ENCODE peak calls at places on chromosomes 16 and 17, in four cellular contexts. C is body of pancreas, E is uterus, Y is spleen. N is an unnamed sample.

GRCh38 chr17:45432405-45433113 is at the start of gene ARHGAP27:
- DNase-seq in Y (peak; percentile 94), E (no peak), C (peak; percentile 35), N (no peak)

GRCh38 chr17:43881758-43882505 is 25.4 kb downstream of the MPP2 start:
- DNase-seq in Y (peak; percentile 54), C (no peak), E (no peak), N (no peak)

GRCh38 chr17:21397341-21398050 is 21.3 kb downstream of the KCNJ12 start:
- DNase-seq in Y (no peak), E (peak; percentile 67), C (no peak), N (no peak)

GRCh38 chr17:50058296-50058945 is 2.5 kb downstream of the ITGA3 start:
- DNase-seq in E (no peak), C (no peak), Y (peak; percentile 42), N (no peak)

GRCh38 chr17:45305532-45306087 is 11.2 kb downstream of the MAP3K14 start:
- DNase-seq in C (no peak), Y (no peak), E (no peak), N (no peak)

GRCh38 chr16:72961115-72961832 is 86.7 kb downstream of the ZFHX3 start:
- DNase-seq in E (no peak), Y (no peak), C (peak; percentile 55), N (no peak)

GRCh38 chr17:82050761-82051641 is 610 bp downstream of the RFNG start:
- DNase-seq in C (no peak), E (no peak), Y (peak; percentile 83), N (no peak)

GRCh38 chr17:79051306-79051705 is 23.3 kb upstream of the ENGASE start:
- DNase-seq in E (no peak), Y (peak; percentile 25), C (no peak), N (no peak)

GRCh38 chr17:80800775-80801391 is 190.8 kb upstream of the CHMP6 start:
- DNase-seq in E (no peak), Y (no peak), C (no peak), N (no peak)

GRCh38 chr16:82535262-82535661 is 91.5 kb upstream of the CDH13 start:
- DNase-seq in Y (no peak), C (no peak), E (no peak), N (no peak)

GRCh38 chr17:68561319-68561718 is 39.8 kb downstream of the FAM20A start:
- DNase-seq in C (no peak), E (no peak), Y (no peak), N (no peak)

GRCh38 chr17:45200701-45201100 is 21.0 kb upstream of the FMNL1 start:
- DNase-seq in E (no peak), Y (no peak), C (no peak), N (no peak)

GRCh38 chr16:28544998-28545397 is 6.2 kb upstream of the NUPR1 start:
- DNase-seq in E (no peak), C (no peak), Y (no peak), N (no peak)

GRCh38 chr16:27113341-27113841 is 46.7 kb downstream of the C16orf82 start:
- DNase-seq in Y (peak; percentile 85), E (no peak), C (no peak), N (peak; percentile 88)

GRCh38 chr16:81505011-81505660 is 60.5 kb downstream of the CMIP start:
- DNase-seq in E (no peak), C (no peak), Y (peak; percentile 85), N (no peak)

GRCh38 chr17:81552244-81553017 is at the start of gene FAAP100:
- DNase-seq in C (peak; percentile 83), E (peak; percentile 82), Y (peak; percentile 95), N (no peak)

GRCh38 chr16:75620326-75621169 is 2.5 kb downstream of the ADAT1 start:
- DNase-seq in C (no peak), Y (peak; percentile 80), E (no peak), N (no peak)

GRCh38 chr17:75365009-75365930 is 40.2 kb downstream of the GRB2 start:
- DNase-seq in Y (no peak), C (no peak), E (no peak), N (no peak)

GRCh38 chr16:84913315-84913714 is 93.5 kb downstream of the CRISPLD2 start:
- DNase-seq in C (peak; percentile 25), E (peak; percentile 69), Y (no peak), N (no peak)

GRCh38 chr17:41635121-41636097 is 11.0 kb upstream of the KRT17 start:
- DNase-seq in E (no peak), Y (no peak), C (peak; percentile 72), N (no peak)

GRCh38 chr17:17841620-17842025 is 4.8 kb upstream of the SREBF1 start:
- DNase-seq in C (peak; percentile 88), E (no peak), Y (no peak), N (no peak)
- TF ChIP-seq POLR2A in C (peak; percentile 33), E (no peak), Y (no peak), N (no peak)

GRCh38 chr16:12411521-12411920 is 392.2 kb downstream of the CPPED1 start:
- DNase-seq in C (no peak), Y (no peak), E (no peak), N (no peak)
- H3K4me3 ChIP-seq in C (no peak overlapping the region), Y (no peak overlapping the region), E (no peak overlapping the region), N (no peak overlapping the region)

GRCh38 chr16:70551788-70552187 is 28.2 kb downstream of the SF3B3 start:
- DNase-seq in Y (no peak), E (no peak), C (no peak), N (no peak)

GRCh38 chr16:70552675-70553074 is 29.1 kb downstream of the SF3B3 start:
- DNase-seq in E (no peak), Y (no peak), C (no peak), N (no peak)

GRCh38 chr16:70553175-70553574 is 29.6 kb downstream of the SF3B3 start:
- DNase-seq in E (no peak), C (no peak), Y (no peak), N (no peak)

GRCh38 chr16:70553645-70554044 is 30.0 kb downstream of the SF3B3 start:
- DNase-seq in Y (no peak), E (no peak), C (no peak), N (no peak)

DNA sequence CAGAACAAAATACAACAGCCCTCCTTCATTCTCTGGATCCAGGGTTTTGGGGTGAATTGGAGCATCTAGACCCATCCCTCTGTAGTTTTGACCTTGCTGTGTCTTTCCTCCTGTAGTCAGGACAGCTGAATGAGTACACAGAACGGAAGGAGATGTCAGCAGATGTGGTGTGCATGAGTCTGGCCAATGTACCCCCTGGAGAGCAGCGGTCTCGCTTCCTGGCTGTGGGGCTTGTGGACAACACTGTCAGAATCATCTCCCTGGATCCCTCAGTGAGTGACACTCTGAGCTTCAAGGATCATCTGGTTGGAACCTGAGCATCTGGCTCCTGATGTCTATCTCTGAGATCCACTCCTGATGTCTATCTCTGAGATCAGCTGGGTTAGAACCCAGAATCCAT is 32.4 kb downstream of the SF3B3 start:
- DNase-seq in C (no peak), E (no peak), Y (no peak), N (no peak)
- TF ChIP-seq POLR2A in C (no peak), E (no peak), Y (no peak), N (no peak)

GRCh38 chr16:87582966-87583325 is 19.4 kb upstream of the JPH3 start:
- DNase-seq in C (no peak), E (no peak), Y (no peak), N (no peak)
- H3K4me3 ChIP-seq in C (no peak overlapping the region), E (no peak overlapping the region), Y (no peak overlapping the region), N (peak overlapping the region; percentile 25)

GRCh38 chr16:790086-790485 is 1.7 kb downstream of the CHTF18 start:
- DNase-seq in E (no peak), Y (no peak), C (no peak), N (no peak)

GRCh38 chr16:787261-787966 is 767 bp downstream of the RPUSD1 start:
- DNase-seq in C (no peak), Y (peak; percentile 85), E (no peak), N (no peak)

GRCh38 chr16:789451-789850 is 1.0 kb downstream of the CHTF18 start:
- DNase-seq in Y (no peak), E (no peak), C (no peak), N (no peak)

GRCh38 chr16:787978-788398 is at the start of gene RPUSD1:
- DNase-seq in C (no peak), E (no peak), Y (no peak), N (no peak)

DNA sequence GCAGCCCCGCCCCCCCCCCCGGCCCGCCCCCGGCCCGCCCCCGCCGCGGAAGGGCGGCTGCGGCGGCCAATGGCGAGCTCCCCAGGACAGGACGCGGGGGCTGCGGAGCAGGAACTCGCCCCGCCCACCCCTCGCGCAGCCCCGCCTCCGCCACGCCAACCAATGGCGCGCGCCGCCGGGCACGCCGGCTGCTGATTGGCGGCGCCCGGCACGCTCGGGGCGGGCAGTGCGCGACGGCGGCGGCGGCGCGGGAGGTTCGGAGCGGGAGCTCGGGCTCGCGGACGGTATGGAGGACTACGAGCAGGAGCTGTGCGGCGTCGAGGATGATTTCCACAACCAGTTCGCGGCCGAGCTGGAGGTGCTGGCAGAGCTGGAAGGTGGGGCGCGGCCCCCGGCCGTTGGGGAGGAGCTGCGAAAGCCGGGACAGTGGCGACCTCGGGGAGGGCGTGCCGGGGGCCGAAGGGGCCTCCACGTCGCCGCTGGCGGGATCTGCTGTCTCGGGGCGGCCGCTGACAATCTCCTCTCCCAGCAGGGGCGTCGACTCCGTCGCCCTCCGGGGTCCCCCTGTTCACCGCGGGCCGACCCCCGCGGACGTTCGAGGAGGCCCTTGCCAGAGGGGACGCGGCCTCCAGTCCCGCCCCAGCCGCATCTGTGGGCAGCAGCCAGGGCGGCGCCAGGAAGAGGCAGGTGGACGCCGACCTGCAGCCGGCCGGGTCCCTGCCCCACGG is at the start of gene CHTF18:
- DNase-seq in E (peak; percentile 94), Y (peak; percentile 95), C (peak; percentile 94), N (peak; percentile 93)
- TF ChIP-seq POLR2A in E (peak; percentile 22), Y (no peak), C (no peak), N (no peak)

DNA sequence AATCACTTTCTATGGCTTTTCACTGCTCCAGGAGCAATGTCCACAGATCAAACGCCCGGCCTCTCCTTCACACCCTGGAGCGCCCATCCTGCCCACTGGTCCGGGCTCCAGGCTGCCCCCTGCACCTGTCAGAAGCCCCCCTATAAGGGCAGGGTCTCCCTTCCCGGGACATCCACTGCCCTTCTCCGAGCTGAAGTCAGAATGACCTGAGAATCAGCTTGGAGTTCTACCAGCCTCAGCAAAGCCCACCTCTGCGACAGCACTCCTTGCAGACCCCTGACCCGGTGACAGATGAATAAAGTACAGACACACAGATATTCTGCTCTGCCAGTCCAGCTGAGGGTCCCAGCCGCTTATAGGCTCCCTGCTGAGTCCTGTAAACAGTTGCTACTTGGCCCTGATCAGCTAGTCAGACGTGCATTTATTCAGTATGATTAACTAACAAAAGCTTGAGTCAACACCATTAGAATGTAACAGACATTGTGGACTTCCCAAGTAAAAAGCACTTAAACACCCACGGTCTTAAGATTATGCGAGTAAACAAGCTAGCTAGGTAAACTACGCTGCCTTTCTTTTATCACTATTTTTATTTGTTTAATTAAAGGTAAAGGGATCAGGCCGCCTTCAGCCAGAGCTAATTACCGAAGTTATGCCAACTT is 4.8 kb downstream of the SLC7A5 start:
- DNase-seq in Y (no peak), E (no peak), C (no peak), N (no peak)
- H3K4me3 ChIP-seq in Y (no peak overlapping the region), E (no peak overlapping the region), C (no peak overlapping the region), N (no peak overlapping the region)